ENCODE peak calls at places on chromosomes 4 and X, in eight cellular contexts. K is lower leg skin, J is fibroblast of lung, A is EL, Q is Right ventricle myocardium inferior, V is KBM-7, E is RPMI7951, U is GF-D8. B is an unnamed sample.

GRCh38 chr4:1728061-1728980 is 7.0 kb downstream of the TACC3 start:
- DNase-seq in K (no peak), J (no peak), A (no peak), Q (no peak), V (no peak), E (no peak), U (no peak), B (peak)

GRCh38 chrX:44042124-44042523 is 68.9 kb upstream of the NDP start:
- DNase-seq in K (no peak), J (peak), A (no peak), Q (no peak), V (no peak), E (no peak), U (no peak), B (no peak)

GRCh38 chrX:143781103-143781502 is 60.6 kb upstream of the SPANXN2 start:
- DNase-seq in K (no peak), J (no peak), A (peak), Q (no peak), V (no peak), E (peak), U (no peak), B (no peak)

GRCh38 chrX:16160729-16161128 is 6.6 kb upstream of the MAGEB17 start:
- DNase-seq in K (no peak), J (peak), A (peak), Q (no peak), V (no peak), E (peak), U (no peak), B (peak)

GRCh38 chr4:181261279-181261678 is 981.9 kb upstream of the TENM3 start:
- DNase-seq in K (no peak), J (peak), A (peak), Q (no peak), V (no peak), E (no peak), U (no peak), B (no peak)

GRCh38 chr4:8324640-8325239 is 55.2 kb downstream of the HTRA3 start:
- DNase-seq in K (peak), J (no peak), A (peak), Q (no peak), V (no peak), E (no peak), U (no peak), B (no peak)

GRCh38 chrX:16479206-16479869 is 170.6 kb upstream of the S100G start:
- DNase-seq in K (no peak), J (peak), A (peak), Q (no peak), V (no peak), E (peak), U (no peak), B (peak)

GRCh38 chr4:139552506-139552905 is 3.5 kb downstream of the SETD7 start:
- DNase-seq in K (no peak), J (no peak), A (peak), Q (no peak), V (no peak), E (peak), U (no peak), B (peak)

GRCh38 chr4:6017030-6017429 is 1.2 kb downstream of the C4orf50 start:
- DNase-seq in K (no peak), J (no peak), A (no peak), Q (no peak), V (no peak), E (no peak), U (no peak), B (no peak)

GRCh38 chrX:82765806-82766205 is 742.3 kb upstream of the POU3F4 start:
- DNase-seq in K (no peak), J (peak), A (no peak), Q (no peak), V (no peak), E (no peak), U (no peak), B (no peak)

GRCh38 chr4:185143596-185143969 is 517 bp downstream of the SLC25A4 start:
- DNase-seq in K (peak), J (peak), A (peak), Q (peak), V (peak), E (peak), U (no peak), B (peak)

GRCh38 chr4:122583906-122584305 is 37.0 kb downstream of the IL21 start:
- DNase-seq in K (no peak), J (peak), A (peak), Q (no peak), V (no peak), E (peak), U (no peak), B (no peak)

GRCh38 chr4:76949293-76950051 is at the start of gene SEPTIN11:
- DNase-seq in K (peak), J (peak), A (peak), Q (peak), V (peak), E (peak), U (peak), B (peak)